ENCODE peak calls at places on chromosomes 7 and 10, in ten cellular contexts. J, Q, A, W, K, O, D, R, S and L are unnamed samples.
A peak's percentile ranks its signal among the peaks of the same experiment; 100 is the strongest.

GRCh38 chr7:134954197-134955082 is 31.9 kb upstream of the AGBL3 start:
- DNase-seq in J (no peak), Q (no peak), A (no peak), W (no peak), K (peak; percentile 54), O (peak; percentile 51), D (no peak), R (no peak), S (no peak), L (no peak)

GRCh38 chr7:40331915-40332314 is 197.1 kb downstream of the SUGCT start:
- DNase-seq in J (no peak), Q (no peak), A (no peak), W (no peak), K (peak; percentile 4), O (no peak), D (no peak), R (no peak), S (no peak), L (no peak)

GRCh38 chr7:116327751-116328150 is 117.4 kb downstream of the TES start:
- DNase-seq in J (no peak), Q (no peak), A (no peak), W (no peak), K (peak; percentile 99), O (peak; percentile 20), D (no peak), R (no peak), S (no peak), L (no peak)

GRCh38 chr7:11613292-11613930 is 218.6 kb downstream of the THSD7A start:
- DNase-seq in J (no peak), Q (no peak), A (no peak), W (no peak), K (no peak), O (no peak), D (no peak), R (no peak), S (no peak), L (no peak)

GRCh38 chr7:145817687-145818086 is 298.9 kb upstream of the CNTNAP2 start:
- DNase-seq in J (no peak), Q (no peak), A (no peak), W (no peak), K (no peak), O (no peak), D (no peak), R (no peak), S (no peak), L (no peak)

GRCh38 chr7:100465702-100466311 is 1.7 kb upstream of the SPACDR start:
- DNase-seq in J (peak; percentile 93), Q (peak; percentile 56), A (no peak), W (peak; percentile 89), K (peak; percentile 71), O (peak; percentile 65), D (peak; percentile 87), R (peak; percentile 73), S (peak; percentile 84), L (peak; percentile 82)

GRCh38 chr7:149546331-149546730 is 48.7 kb upstream of the ZNF746 start:
- DNase-seq in J (no peak), Q (no peak), A (no peak), W (no peak), K (no peak), O (no peak), D (no peak), R (no peak), S (no peak), L (no peak)

GRCh38 chr7:91657386-91658120 is 222.9 kb downstream of the MTERF1 start:
- DNase-seq in J (no peak), Q (no peak), A (no peak), W (no peak), K (no peak), O (peak; percentile 3), D (no peak), R (no peak), S (no peak), L (no peak)

DNA sequence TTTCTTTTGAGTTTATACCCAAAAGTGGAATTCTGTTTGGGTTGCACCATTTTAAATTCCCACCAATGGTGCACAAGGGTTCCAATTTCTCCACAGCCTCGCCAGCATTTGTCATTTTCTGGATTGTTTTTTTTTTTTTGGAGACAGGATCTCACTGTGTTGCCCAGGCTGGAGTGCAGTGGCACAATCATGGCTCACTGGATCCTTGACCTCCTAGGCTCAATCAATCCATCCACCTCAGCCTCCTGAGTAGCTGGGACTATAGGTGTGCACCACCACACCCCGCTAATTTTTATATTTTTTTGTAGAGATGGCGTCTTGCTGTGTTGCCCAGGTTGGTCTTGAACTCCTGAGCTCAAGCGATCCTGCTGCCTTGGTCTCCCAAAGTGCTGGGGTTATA is 46.6 kb downstream of the CUX1 start:
- DNase-seq in J (no peak), Q (no peak), A (no peak), W (no peak), K (no peak), O (no peak), D (no peak), R (no peak), S (no peak), L (no peak)
- H3K27ac ChIP-seq in J (no peak overlapping the region), Q (no peak overlapping the region), A (no peak overlapping the region), W (no peak overlapping the region), K (no peak overlapping the region), O (no peak overlapping the region), D (no peak overlapping the region), R (no peak overlapping the region), S (no peak overlapping the region), L (no peak overlapping the region)

GRCh38 chr10:5606864-5607263 is 59.5 kb downstream of the ASB13 start:
- DNase-seq in J (peak; percentile 34), Q (no peak), A (no peak), W (no peak), K (no peak), O (no peak), D (no peak), R (no peak), S (no peak), L (no peak)

GRCh38 chr10:5604946-5605345 is 61.4 kb downstream of the ASB13 start:
- DNase-seq in J (peak; percentile 25), Q (no peak), A (no peak), W (no peak), K (no peak), O (no peak), D (no peak), R (no peak), S (no peak), L (no peak)

GRCh38 chr10:5604236-5604925 is 62.0 kb downstream of the ASB13 start:
- DNase-seq in J (peak; percentile 29), Q (no peak), A (no peak), W (no peak), K (no peak), O (no peak), D (no peak), R (no peak), S (no peak), L (no peak)

GRCh38 chr10:5607594-5607993 is 58.8 kb downstream of the ASB13 start:
- DNase-seq in J (no peak), Q (no peak), A (no peak), W (no peak), K (no peak), O (no peak), D (no peak), R (no peak), S (no peak), L (no peak)

GRCh38 chr10:5606321-5606720 is 60.1 kb downstream of the ASB13 start:
- DNase-seq in J (peak; percentile 28), Q (no peak), A (no peak), W (no peak), K (no peak), O (no peak), D (no peak), R (no peak), S (no peak), L (no peak)
- H3K4me1 ChIP-seq in J (peaks cover 8% of the 10 kb centered on the region), Q (no peaks in the 10 kb centered on the region), A (peaks cover 48% of the 10 kb centered on the region), W (no peaks in the 10 kb centered on the region), K (peaks cover 1% of the 10 kb centered on the region), O (peaks cover 24% of the 10 kb centered on the region), D (no peaks in the 10 kb centered on the region), R (no peaks in the 10 kb centered on the region), S (no peaks in the 10 kb centered on the region), L (peaks cover 9% of the 10 kb centered on the region)

GRCh38 chr7:38413784-38414183 is 140.3 kb upstream of the TARP start:
- DNase-seq in J (no peak), Q (no peak), A (no peak), W (no peak), K (no peak), O (no peak), D (no peak), R (no peak), S (no peak), L (no peak)

GRCh38 chr7:38411404-38411803 is 138.0 kb upstream of the TARP start:
- DNase-seq in J (no peak), Q (no peak), A (no peak), W (no peak), K (peak; percentile 13), O (peak; percentile 48), D (no peak), R (no peak), S (no peak), L (no peak)

GRCh38 chr7:38409524-38409923 is 136.1 kb upstream of the TARP start:
- DNase-seq in J (no peak), Q (no peak), A (no peak), W (no peak), K (no peak), O (no peak), D (no peak), R (no peak), S (no peak), L (no peak)

DNA sequence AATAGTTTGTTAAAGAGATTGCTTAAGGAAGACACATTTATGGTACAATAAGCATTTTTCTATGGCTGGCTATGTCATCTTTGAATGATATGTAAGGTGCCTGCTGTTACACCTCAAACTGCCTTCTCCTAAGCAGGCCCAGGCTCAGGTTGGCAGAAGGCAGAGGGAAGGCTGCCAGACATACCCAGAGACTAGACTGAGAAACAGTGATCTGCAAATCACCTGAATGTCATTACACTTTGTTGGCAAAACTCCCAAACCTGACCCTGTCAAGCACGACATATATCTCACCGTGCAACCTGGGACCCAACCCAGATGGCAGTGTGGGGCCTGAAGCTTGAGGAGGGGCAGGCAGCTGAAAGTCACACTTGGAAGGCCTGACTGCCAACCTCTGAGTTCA is 136.6 kb upstream of the TARP start:
- DNase-seq in J (no peak), Q (no peak), A (no peak), W (no peak), K (no peak), O (no peak), D (no peak), R (no peak), S (no peak), L (no peak)
- TF ChIP-seq CTCF in J (no peak), Q (no peak), A (no peak), W (no peak), K (no peak), O (no peak), D (no peak), R (no peak), S (no peak), L (no peak)

DNA sequence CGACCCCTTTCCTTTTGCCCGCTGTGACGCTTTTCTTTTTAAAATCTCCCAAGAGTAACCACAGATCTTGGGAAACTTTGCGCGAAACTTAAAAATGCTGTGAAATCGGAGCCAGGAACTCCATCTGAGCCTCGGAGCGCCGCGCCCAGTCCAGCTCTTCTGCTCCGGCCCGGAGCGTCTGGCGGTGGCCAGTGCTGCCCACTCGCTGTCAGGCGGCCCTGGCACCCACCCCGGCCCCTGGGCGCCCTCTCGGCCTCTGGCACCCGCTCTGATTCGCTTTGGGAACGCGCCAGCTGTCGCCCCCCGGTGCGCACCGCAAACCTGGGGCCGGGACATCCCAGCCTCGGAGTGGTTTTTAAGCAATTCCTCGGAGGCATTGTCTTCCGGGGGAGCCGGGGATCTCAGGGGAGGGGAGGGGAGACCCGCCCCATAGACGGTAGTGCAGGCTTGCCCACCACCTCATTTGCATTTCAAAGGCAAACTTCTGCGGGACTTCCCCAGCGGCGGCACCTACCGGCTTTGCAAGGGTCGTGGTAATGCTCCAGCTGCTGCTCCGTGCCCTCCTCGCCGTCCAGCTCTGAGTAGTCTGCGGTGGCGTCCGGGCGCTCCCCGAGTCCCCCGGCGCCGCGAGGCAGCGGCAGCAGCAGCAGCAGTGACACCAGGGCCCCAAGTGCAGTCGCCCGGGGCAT is 585 bp downstream of the TLL2 start:
- DNase-seq in J (peak; percentile 76), Q (no peak), A (no peak), W (no peak), K (peak; percentile 11), O (no peak), D (no peak), R (no peak), S (no peak), L (no peak)
- H3K27ac ChIP-seq in J (no peak overlapping the region), Q (no peak overlapping the region), A (no peak overlapping the region), W (no peak overlapping the region), K (no peak overlapping the region), O (peak overlapping the region; percentile 37), D (no peak overlapping the region), R (no peak overlapping the region), S (peak overlapping the region; percentile 18), L (no peak overlapping the region)